ENCODE peak calls at places on chromosome 5, in nine cellular contexts. T is RPMI8226; V is heart right ventricle; W is ascending aorta; C is ecto neural progenitor cell; K is CD8-positive, alpha-beta memory T cell; Y is cardiac fibroblast; P is NCI-H2107; F is progenitor cell of endocrine pancreas. R is an unnamed sample.

GRCh38 chr5:179371681-179372675 is 26.7 kb upstream of the ADAMTS2 start:
- DNase-seq in Y (no peak), V (no peak), F (no peak), C (peak; percentile 47), K (no peak), P (no peak), W (peak; percentile 46), T (no peak), R (no peak)

GRCh38 chr5:78927657-78928282 is 57.3 kb downstream of the ARSB start:
- DNase-seq in T (no peak), K (no peak), W (no peak), V (no peak), P (no peak), F (no peak), C (peak; percentile 52), Y (peak; percentile 59), R (no peak)

GRCh38 chr5:112554089-112554977 is 135.3 kb upstream of the EPB41L4A start:
- DNase-seq in W (no peak), T (peak; percentile 51), Y (peak; percentile 19), C (no peak), P (no peak), K (no peak), F (no peak), V (no peak), R (no peak)

GRCh38 chr5:39411051-39411450 is 13.7 kb downstream of the DAB2 start:
- DNase-seq in Y (peak; percentile 86), W (no peak), V (no peak), C (no peak), F (no peak), T (no peak), P (no peak), K (no peak), R (no peak)

GRCh38 chr5:32413466-32414263 is 30.9 kb downstream of the ZFR start:
- DNase-seq in C (no peak), V (no peak), K (no peak), Y (no peak), W (no peak), P (no peak), T (no peak), F (no peak), R (no peak)

GRCh38 chr5:91177085-91177484 is 206.0 kb downstream of the ARRDC3 start:
- DNase-seq in V (no peak), W (no peak), C (no peak), T (no peak), K (no peak), Y (no peak), P (no peak), F (no peak), R (no peak)

GRCh38 chr5:111028865-111029264 is 42.6 kb upstream of the TSLP start:
- DNase-seq in F (no peak), V (no peak), T (no peak), K (no peak), W (no peak), C (no peak), P (no peak), Y (no peak), R (no peak)

GRCh38 chr5:74300808-74301389 is 339.6 kb downstream of the ENC1 start:
- DNase-seq in P (no peak), W (no peak), K (no peak), Y (no peak), V (no peak), F (no peak), T (no peak), C (no peak), R (no peak)

GRCh38 chr5:141940695-141941271 is 17.1 kb downstream of the DELE1 start:
- DNase-seq in C (no peak), K (no peak), W (peak; percentile 76), F (no peak), T (peak; percentile 80), V (no peak), P (no peak), Y (no peak), R (no peak)

GRCh38 chr5:122715095-122715494 is 59.8 kb upstream of the SNX2 start:
- DNase-seq in F (no peak), W (no peak), Y (peak; percentile 50), K (no peak), P (no peak), V (no peak), C (no peak), T (no peak), R (no peak)

GRCh38 chr5:116861662-116862061 is 287.0 kb upstream of the SEMA6A start:
- DNase-seq in T (no peak), C (no peak), V (no peak), W (no peak), F (no peak), P (no peak), Y (no peak), K (no peak), R (no peak)

GRCh38 chr5:74446673-74447337 is 193.7 kb downstream of the ENC1 start:
- DNase-seq in F (no peak), K (no peak), V (peak; percentile 14), C (no peak), W (no peak), Y (peak; percentile 66), P (no peak), T (no peak), R (no peak)

GRCh38 chr5:35136386-35136785 is 88.6 kb upstream of the AGXT2 start:
- DNase-seq in F (no peak), Y (peak; percentile 99), K (no peak), P (no peak), T (no peak), W (no peak), C (no peak), V (no peak), R (no peak)

GRCh38 chr5:132481243-132482211 is 9.0 kb downstream of the IRF1 start:
- DNase-seq in T (no peak), K (no peak), Y (no peak), P (no peak), F (no peak), W (no peak), V (no peak), C (no peak), R (no peak)

GRCh38 chr5:168286386-168286785 is 5.1 kb upstream of the WWC1 start:
- DNase-seq in P (no peak), F (no peak), V (no peak), W (no peak), K (no peak), T (no peak), C (no peak), Y (no peak), R (no peak)

GRCh38 chr5:75648712-75649111 is 37.5 kb downstream of the ANKDD1B start:
- DNase-seq in K (no peak), C (no peak), P (no peak), V (no peak), T (no peak), W (no peak), F (no peak), Y (no peak), R (no peak)

GRCh38 chr5:179860301-179860700 is 1.7 kb upstream of the MRNIP start:
- DNase-seq in W (no peak), K (no peak), P (no peak), V (no peak), Y (no peak), F (no peak), C (no peak), T (no peak), R (no peak)

GRCh38 chr5:150694638-150695037 is 6.2 kb downstream of the RBM22 start:
- DNase-seq in T (no peak), C (no peak), V (no peak), W (no peak), F (no peak), K (no peak), P (no peak), Y (peak; percentile 46), R (no peak)

GRCh38 chr5:54738118-54738972 is 220.8 kb downstream of the SNX18 start:
- DNase-seq in V (peak; percentile 82), F (no peak), T (peak; percentile 61), P (no peak), Y (peak; percentile 68), K (no peak), C (no peak), W (peak; percentile 80), R (no peak)

GRCh38 chr5:115450741-115451140 is 93.8 kb downstream of the FEM1C start:
- DNase-seq in K (no peak), Y (peak; percentile 98), C (no peak), W (no peak), F (no peak), P (no peak), T (no peak), V (no peak), R (no peak)

GRCh38 chr5:17118631-17119030 is 98.8 kb upstream of the BASP1 start:
- DNase-seq in K (no peak), V (no peak), F (no peak), P (no peak), W (peak; percentile 80), C (no peak), Y (peak; percentile 98), T (peak; percentile 9), R (peak; percentile 98)

GRCh38 chr5:15834596-15835245 is 334.7 kb downstream of the FBXL7 start:
- DNase-seq in C (no peak), W (no peak), T (no peak), P (no peak), V (no peak), K (no peak), Y (peak; percentile 86), F (no peak), R (peak; percentile 61)

GRCh38 chr5:32076699-32077695 is 97.1 kb downstream of the GOLPH3 start:
- DNase-seq in W (no peak), C (no peak), K (no peak), T (peak; percentile 34), V (peak; percentile 40), F (no peak), Y (peak; percentile 81), P (peak; percentile 17), R (no peak)

GRCh38 chr5:181160144-181160754 is 12.9 kb downstream of the OR2V2 start:
- DNase-seq in T (peak; percentile 36), Y (peak; percentile 54), F (no peak), K (peak; percentile 80), V (peak; percentile 42), P (no peak), W (peak; percentile 83), C (peak; percentile 63), R (no peak)

GRCh38 chr5:93890657-93891056 is 149.3 kb upstream of the POU5F2 start:
- DNase-seq in K (no peak), T (no peak), V (no peak), P (peak; percentile 10), W (no peak), F (no peak), C (no peak), Y (no peak), R (no peak)

GRCh38 chr5:154309361-154309725 is 118.8 kb downstream of the GALNT10 start:
- DNase-seq in W (no peak), F (no peak), V (no peak), T (no peak), P (no peak), C (no peak), Y (peak; percentile 68), K (no peak), R (no peak)

GRCh38 chr5:145793574-145793973 is 41.6 kb downstream of the PRELID2 start:
- DNase-seq in Y (no peak), V (no peak), T (no peak), C (no peak), F (no peak), P (no peak), W (no peak), K (no peak), R (no peak)

GRCh38 chr5:71719092-71719964 is at the start of gene CARTPT:
- DNase-seq in W (no peak), V (no peak), P (no peak), K (no peak), F (peak; percentile 62), T (no peak), Y (no peak), C (peak; percentile 82), R (no peak)

GRCh38 chr5:61916621-61917620 is 389.1 kb upstream of the KIF2A start:
- DNase-seq in W (no peak), K (no peak), Y (no peak), V (no peak), P (no peak), T (peak; percentile 6), F (no peak), C (no peak), R (no peak)

GRCh38 chr5:112183103-112183634 is 235.9 kb downstream of the EPB41L4A start:
- DNase-seq in Y (peak; percentile 43), T (no peak), W (no peak), V (no peak), F (no peak), P (no peak), C (no peak), K (no peak), R (no peak)

GRCh38 chr5:73280821-73281746 is 108.1 kb downstream of the TMEM174 start:
- DNase-seq in P (peak; percentile 33), K (no peak), T (peak; percentile 33), F (no peak), W (peak; percentile 87), Y (peak; percentile 73), C (no peak), V (no peak), R (peak; percentile 98)

R was measured in glomerular endothelial cell.